ENCODE peak calls at places on chromosomes 11 and 22, in seven cellular contexts. W is A549, G is lower lobe of right lung, E is fibroblast of lung, I is small intestine, Y is breast epithelium, R is endothelial cell of umbilical vein. J is an unnamed sample.

GRCh38 chr11:13104619-13105236 is 95.6 kb downstream of the RASSF10 start:
- DNase-seq in W (no peak), G (no peak), E (no peak), I (no peak), Y (no peak), R (peak; percentile 88), J (no peak)

GRCh38 chr11:69909561-69910518 is 90.6 kb upstream of the FGF3 start:
- DNase-seq in W (no peak), G (peak; percentile 34), E (no peak), I (no peak), Y (no peak), R (no peak), J (no peak)

GRCh38 chr11:70402685-70403084 is 4.4 kb downstream of the CTTN start:
- DNase-seq in W (no peak), G (no peak), E (no peak), I (no peak), Y (no peak), R (no peak), J (no peak)

GRCh38 chr11:127873478-127873877 is 713.9 kb downstream of the ETS1 start:
- DNase-seq in W (no peak), G (no peak), E (no peak), I (no peak), Y (no peak), R (no peak), J (no peak)

GRCh38 chr11:3171931-3172560 is 6.9 kb upstream of the OSBPL5 start:
- DNase-seq in W (no peak), G (peak; percentile 19), E (no peak), I (no peak), Y (no peak), R (no peak), J (no peak)

GRCh38 chr22:49880281-49880680 is 26.6 kb downstream of the ZBED4 start:
- DNase-seq in W (no peak), G (no peak), E (peak; percentile 23), I (no peak), Y (no peak), R (peak; percentile 86), J (no peak)

GRCh38 chr11:34791725-34792124 is 124.5 kb downstream of the APIP start:
- DNase-seq in W (no peak), G (no peak), E (no peak), I (peak; percentile 20), Y (no peak), R (peak; percentile 27), J (no peak)

GRCh38 chr11:38990841-38991240 is 2392.8 kb upstream of the RAG2 start:
- DNase-seq in W (no peak), G (no peak), E (no peak), I (no peak), Y (no peak), R (no peak), J (no peak)

GRCh38 chr11:124961972-124962609 is 8.1 kb downstream of the CCDC15 start:
- DNase-seq in W (peak; percentile 35), G (no peak), E (peak; percentile 69), I (peak; percentile 82), Y (no peak), R (peak; percentile 86), J (peak; percentile 78)

GRCh38 chr22:20180245-20180630 is 29.4 kb upstream of the CCDC188 start:
- DNase-seq in W (no peak), G (no peak), E (no peak), I (no peak), Y (no peak), R (no peak), J (no peak)

GRCh38 chr11:9664276-9665171 is 647 bp downstream of the SWAP70 start:
- DNase-seq in W (peak; percentile 48), G (peak; percentile 74), E (peak; percentile 48), I (peak; percentile 36), Y (peak; percentile 59), R (peak; percentile 65), J (peak; percentile 30)

GRCh38 chr11:12706531-12707499 is 32.6 kb downstream of the TEAD1 start:
- DNase-seq in W (no peak), G (no peak), E (no peak), I (peak; percentile 53), Y (no peak), R (peak; percentile 53), J (no peak)

GRCh38 chr11:61696602-61697001 is 16.4 kb downstream of the DAGLA start:
- DNase-seq in W (no peak), G (no peak), E (no peak), I (no peak), Y (no peak), R (no peak), J (no peak)

GRCh38 chr11:121929581-121929980 is 186.4 kb downstream of the BLID start:
- DNase-seq in W (no peak), G (no peak), E (peak; percentile 82), I (no peak), Y (no peak), R (peak; percentile 63), J (peak; percentile 24)

GRCh38 chr22:32785636-32786418 is 15.7 kb upstream of the TIMP3 start:
- DNase-seq in W (no peak), G (no peak), E (no peak), I (no peak), Y (no peak), R (no peak), J (no peak)

GRCh38 chr22:17738386-17739128 is 35.7 kb downstream of the BID start:
- DNase-seq in W (no peak), G (no peak), E (no peak), I (no peak), Y (no peak), R (no peak), J (no peak)

GRCh38 chr11:77411238-77411637 is 62.7 kb downstream of the PAK1 start:
- DNase-seq in W (peak; percentile 22), G (peak; percentile 64), E (peak; percentile 36), I (no peak), Y (no peak), R (no peak), J (peak; percentile 11)

GRCh38 chr22:27310966-27311665 is 490.4 kb downstream of the MN1 start:
- DNase-seq in W (no peak), G (no peak), E (no peak), I (no peak), Y (no peak), R (no peak), J (no peak)

DNA sequence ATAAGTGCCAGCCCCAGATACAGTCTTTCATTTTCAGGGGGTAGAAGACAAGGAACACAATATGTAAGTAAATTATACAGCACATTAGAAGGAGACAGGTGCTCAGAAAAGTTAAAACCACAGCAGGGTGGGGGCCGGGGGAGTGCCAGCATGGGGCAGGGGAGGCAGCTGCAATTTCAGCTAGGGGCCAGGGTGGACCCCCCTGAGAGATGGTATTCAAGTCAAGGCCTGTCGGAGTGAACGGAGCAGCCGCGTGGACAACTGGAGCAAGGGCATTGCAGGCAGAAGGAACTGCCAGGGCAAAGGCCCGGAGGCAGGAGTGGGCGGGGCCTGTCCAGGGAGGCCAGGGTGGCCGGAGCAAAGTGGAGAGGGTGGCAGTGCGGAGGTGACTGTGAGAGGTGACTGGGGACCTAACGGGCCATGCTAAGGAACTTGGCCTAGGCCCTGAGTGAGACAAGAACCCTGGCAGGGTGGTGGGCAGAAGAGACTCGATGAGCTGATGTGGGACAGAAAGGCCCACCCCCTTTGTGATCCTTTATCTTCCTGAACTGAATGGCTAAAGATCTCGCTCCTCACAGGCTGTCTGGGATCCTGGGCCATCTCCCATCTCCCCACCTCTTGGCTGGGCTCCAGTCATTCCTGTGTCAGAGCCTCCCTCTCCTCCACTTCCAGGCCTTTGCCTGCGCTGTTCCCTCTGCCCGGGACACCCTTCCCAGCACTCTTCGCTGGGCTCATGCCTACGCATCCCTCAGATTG is 22.4 kb upstream of the FLRT1 start:
- DNase-seq in W (no peak), G (no peak), E (no peak), I (no peak), Y (no peak), R (no peak), J (no peak)
- H3K4me3 ChIP-seq in W (no peak overlapping the region), G (no peak overlapping the region), E (no peak overlapping the region), I (no peak overlapping the region), Y (no peak overlapping the region), R (no peak overlapping the region), J (no peak overlapping the region)

DNA sequence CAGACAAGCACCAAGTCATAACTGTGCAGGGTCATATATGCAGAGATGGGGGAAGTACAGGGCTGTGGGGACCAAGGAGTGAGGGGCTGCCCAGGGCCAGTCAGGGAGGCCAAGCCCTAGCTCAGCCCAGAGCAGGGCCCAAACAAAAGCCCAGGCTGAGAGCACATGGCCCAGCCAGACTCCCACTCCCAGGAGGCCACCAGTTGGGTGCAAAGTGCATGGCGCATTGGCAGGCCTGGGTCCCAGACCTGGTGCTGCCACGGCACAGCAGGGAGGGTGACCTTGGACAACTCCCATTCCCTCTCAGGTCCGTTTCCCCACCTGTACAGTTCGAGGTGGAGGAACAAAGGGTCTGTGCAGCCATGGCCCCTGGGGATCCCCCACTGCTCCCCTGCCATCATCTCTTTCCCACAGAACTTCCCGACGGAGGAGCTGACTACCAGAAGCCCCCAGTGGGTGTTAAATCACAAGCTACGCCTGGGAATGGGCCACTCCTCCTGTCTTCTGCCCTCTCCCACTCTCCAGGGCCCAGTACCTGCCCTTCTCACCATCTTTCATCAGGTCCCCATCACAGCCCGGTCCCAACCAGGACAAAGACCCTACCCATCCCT is 608 bp downstream of the NIPSNAP1 start:
- DNase-seq in W (no peak), G (no peak), E (no peak), I (peak; percentile 67), Y (no peak), R (no peak), J (no peak)
- H3K27ac ChIP-seq in W (peak overlapping the region; percentile 99), G (peak overlapping the region; percentile 22), E (no peak overlapping the region), I (peak overlapping the region; percentile 43), Y (peak overlapping the region; percentile 69), R (no peak overlapping the region), J (no peak overlapping the region)

GRCh38 chr11:96260067-96260511 is 82.9 kb downstream of the MAML2 start:
- DNase-seq in W (no peak), G (no peak), E (no peak), I (no peak), Y (no peak), R (no peak), J (no peak)
- H3K4me3 ChIP-seq in W (no peak overlapping the region), G (no peak overlapping the region), E (no peak overlapping the region), I (no peak overlapping the region), Y (no peak overlapping the region), R (no peak overlapping the region), J (no peak overlapping the region)

GRCh38 chr11:1881442-1882264 is 10.0 kb downstream of the PRR33 start:
- DNase-seq in W (no peak), G (no peak), E (no peak), I (no peak), Y (peak; percentile 47), R (no peak), J (no peak)

GRCh38 chr11:1882265-1883238 is 9.1 kb downstream of the PRR33 start:
- DNase-seq in W (peak; percentile 89), G (peak; percentile 88), E (peak; percentile 41), I (peak; percentile 70), Y (peak; percentile 79), R (peak; percentile 60), J (peak; percentile 41)

GRCh38 chr11:1883342-1884122 is 8.2 kb downstream of the PRR33 start:
- DNase-seq in W (no peak), G (no peak), E (no peak), I (no peak), Y (peak; percentile 37), R (no peak), J (no peak)

GRCh38 chr11:1880746-1881441 is 10.8 kb downstream of the PRR33 start:
- DNase-seq in W (no peak), G (no peak), E (no peak), I (no peak), Y (no peak), R (no peak), J (no peak)

DNA sequence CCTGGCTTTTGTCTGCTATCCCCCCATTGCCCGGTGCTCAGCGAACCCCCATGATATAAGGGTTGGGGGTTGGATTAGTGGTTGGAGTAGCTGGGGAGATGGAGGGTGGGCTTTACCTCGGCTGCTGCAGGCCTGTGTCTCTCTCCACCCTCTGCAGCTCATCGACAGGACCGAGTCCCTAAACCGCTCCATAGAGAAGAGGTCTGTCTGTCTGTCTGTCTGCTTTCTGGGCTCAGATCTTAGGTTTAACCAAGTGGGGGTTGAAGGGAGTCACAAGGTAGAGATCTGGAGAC is 7.6 kb downstream of the PRR33 start:
- DNase-seq in W (no peak), G (no peak), E (no peak), I (no peak), Y (no peak), R (no peak), J (no peak)
- H3K27ac ChIP-seq in W (no peak overlapping the region), G (no peak overlapping the region), E (no peak overlapping the region), I (no peak overlapping the region), Y (no peak overlapping the region), R (no peak overlapping the region), J (no peak overlapping the region)

J was measured in brain microvascular endothelial cell.